ENCODE peak calls at places on chromosomes 2 and 18, in eight cellular contexts. One of them, this sample, is unnamed.

GRCh38 chr2:26455801-26456700 is 21.9 kb downstream of the OTOF start:
- DNase-seq in psoas muscle: no peak
- DNase-seq in BJ: no peak
- DNase-seq in IMR-90: no peak
- DNase-seq in AG10803: no peak
- DNase-seq in fibroblast of the aortic adventitia: no peak
- DNase-seq in body of pancreas: peak; percentile 48
- DNase-seq in osteoblast: no peak
- DNase-seq in this sample: no peak

GRCh38 chr18:57776767-57777166 is 26.3 kb downstream of the ATP8B1 start:
- DNase-seq in psoas muscle: no peak
- DNase-seq in BJ: no peak
- DNase-seq in IMR-90: no peak
- DNase-seq in AG10803: peak; percentile 85
- DNase-seq in fibroblast of the aortic adventitia: peak; percentile 72
- DNase-seq in body of pancreas: no peak
- DNase-seq in osteoblast: no peak
- DNase-seq in this sample: no peak

GRCh38 chr2:33681333-33681732 is 82.2 kb upstream of the FAM98A start:
- DNase-seq in psoas muscle: no peak
- DNase-seq in BJ: no peak
- DNase-seq in IMR-90: peak; percentile 7
- DNase-seq in AG10803: no peak
- DNase-seq in fibroblast of the aortic adventitia: peak; percentile 7
- DNase-seq in body of pancreas: no peak
- DNase-seq in osteoblast: no peak
- DNase-seq in this sample: no peak

GRCh38 chr2:111050701-111051376 is 69.9 kb upstream of the BCL2L11 start:
- DNase-seq in psoas muscle: no peak
- DNase-seq in BJ: no peak
- DNase-seq in IMR-90: no peak
- DNase-seq in AG10803: no peak
- DNase-seq in fibroblast of the aortic adventitia: no peak
- DNase-seq in body of pancreas: no peak
- DNase-seq in osteoblast: peak; percentile 10
- DNase-seq in this sample: no peak

GRCh38 chr2:51053213-51053612 is 21.3 kb upstream of the NRXN1 start:
- DNase-seq in psoas muscle: no peak
- DNase-seq in BJ: no peak
- DNase-seq in IMR-90: no peak
- DNase-seq in AG10803: no peak
- DNase-seq in fibroblast of the aortic adventitia: no peak
- DNase-seq in body of pancreas: no peak
- DNase-seq in osteoblast: no peak
- DNase-seq in this sample: no peak

GRCh38 chr2:220857371-220857770 is 714.7 kb downstream of the EPHA4 start:
- DNase-seq in psoas muscle: no peak
- DNase-seq in BJ: no peak
- DNase-seq in IMR-90: no peak
- DNase-seq in AG10803: no peak
- DNase-seq in fibroblast of the aortic adventitia: no peak
- DNase-seq in body of pancreas: no peak
- DNase-seq in osteoblast: no peak
- DNase-seq in this sample: no peak

GRCh38 chr2:238926761-238927611 is 79.1 kb downstream of the TWIST2 start:
- DNase-seq in psoas muscle: no peak
- DNase-seq in BJ: no peak
- DNase-seq in IMR-90: no peak
- DNase-seq in AG10803: no peak
- DNase-seq in fibroblast of the aortic adventitia: no peak
- DNase-seq in body of pancreas: peak; percentile 7
- DNase-seq in osteoblast: peak; percentile 62
- DNase-seq in this sample: no peak

GRCh38 chr2:75311993-75312392 is 112.7 kb upstream of the TACR1 start:
- DNase-seq in psoas muscle: no peak
- DNase-seq in BJ: no peak
- DNase-seq in IMR-90: no peak
- DNase-seq in AG10803: no peak
- DNase-seq in fibroblast of the aortic adventitia: no peak
- DNase-seq in body of pancreas: no peak
- DNase-seq in osteoblast: no peak
- DNase-seq in this sample: no peak

GRCh38 chr2:240319855-240320560 is 115.5 kb upstream of the GPC1 start:
- DNase-seq in psoas muscle: no peak
- DNase-seq in BJ: peak; percentile 76
- DNase-seq in IMR-90: peak; percentile 97
- DNase-seq in AG10803: peak; percentile 56
- DNase-seq in fibroblast of the aortic adventitia: peak; percentile 65
- DNase-seq in body of pancreas: no peak
- DNase-seq in osteoblast: peak; percentile 98
- DNase-seq in this sample: peak; percentile 89

DNA sequence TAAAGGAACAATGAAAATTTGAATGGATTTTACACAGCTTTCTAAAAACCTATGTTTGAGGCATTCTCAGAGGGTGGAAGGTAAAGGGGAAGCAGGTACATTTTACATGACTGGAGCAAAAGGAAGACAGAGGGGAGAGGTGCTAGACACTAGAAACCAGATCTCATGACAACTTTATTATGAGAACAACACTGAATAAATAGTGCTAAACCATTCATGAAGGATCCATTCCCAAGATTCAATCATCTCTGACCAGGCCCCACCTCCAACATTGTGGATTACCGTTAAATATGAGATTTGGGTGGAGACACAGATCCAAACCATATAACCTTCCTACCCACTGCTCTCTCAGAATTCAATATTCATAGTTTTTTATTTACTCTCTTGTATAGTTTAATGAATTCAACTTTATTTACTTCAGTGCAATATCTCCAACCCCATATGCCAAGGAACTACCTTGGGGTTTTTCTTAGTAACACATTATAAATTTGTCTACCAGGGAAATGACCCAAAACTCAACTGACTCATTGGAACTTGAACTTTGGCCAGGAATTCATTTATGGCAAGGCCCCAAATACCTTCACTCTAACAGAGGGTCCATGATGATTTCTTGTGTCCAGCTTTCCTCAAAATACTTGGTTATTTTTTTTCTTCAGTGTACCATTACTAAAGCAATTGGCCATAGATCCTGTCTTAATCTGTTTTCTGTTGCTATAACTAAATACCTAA is 317.8 kb downstream of the GULP1 start:
- DNase-seq in psoas muscle: no peak
- DNase-seq in BJ: no peak
- DNase-seq in IMR-90: peak; percentile 40
- DNase-seq in AG10803: peak; percentile 40
- DNase-seq in fibroblast of the aortic adventitia: peak; percentile 75
- DNase-seq in body of pancreas: no peak
- DNase-seq in osteoblast: peak; percentile 84
- DNase-seq in this sample: peak; percentile 41
- H3K4me3 ChIP-seq in psoas muscle: no peak overlapping the region
- H3K4me3 ChIP-seq in BJ: no peak overlapping the region
- H3K4me3 ChIP-seq in IMR-90: no peak overlapping the region
- H3K4me3 ChIP-seq in AG10803: no peak overlapping the region
- H3K4me3 ChIP-seq in fibroblast of the aortic adventitia: no peak overlapping the region
- H3K4me3 ChIP-seq in body of pancreas: no peak overlapping the region
- H3K4me3 ChIP-seq in osteoblast: no peak overlapping the region
- H3K4me3 ChIP-seq in this sample: no peak overlapping the region

GRCh38 chr2:237924164-237924534 is 42.7 kb upstream of the UBE2F start:
- DNase-seq in psoas muscle: no peak
- DNase-seq in BJ: no peak
- DNase-seq in IMR-90: no peak
- DNase-seq in AG10803: no peak
- DNase-seq in fibroblast of the aortic adventitia: no peak
- DNase-seq in body of pancreas: no peak
- DNase-seq in osteoblast: no peak
- DNase-seq in this sample: no peak
- H3K4me3 ChIP-seq in psoas muscle: no peak overlapping the region
- H3K4me3 ChIP-seq in BJ: no peak overlapping the region
- H3K4me3 ChIP-seq in IMR-90: no peak overlapping the region
- H3K4me3 ChIP-seq in AG10803: no peak overlapping the region
- H3K4me3 ChIP-seq in fibroblast of the aortic adventitia: no peak overlapping the region
- H3K4me3 ChIP-seq in body of pancreas: no peak overlapping the region
- H3K4me3 ChIP-seq in osteoblast: no peak overlapping the region
- H3K4me3 ChIP-seq in this sample: no peak overlapping the region

GRCh38 chr2:207143474-207144190 is 22.1 kb downstream of the KLF7 start:
- DNase-seq in psoas muscle: peak; percentile 85
- DNase-seq in BJ: no peak
- DNase-seq in IMR-90: no peak
- DNase-seq in AG10803: peak; percentile 91
- DNase-seq in fibroblast of the aortic adventitia: peak; percentile 91
- DNase-seq in body of pancreas: peak; percentile 50
- DNase-seq in osteoblast: peak; percentile 47
- DNase-seq in this sample: no peak

GRCh38 chr2:207143131-207143473 is 22.6 kb downstream of the KLF7 start:
- DNase-seq in psoas muscle: no peak
- DNase-seq in BJ: no peak
- DNase-seq in IMR-90: no peak
- DNase-seq in AG10803: no peak
- DNase-seq in fibroblast of the aortic adventitia: no peak
- DNase-seq in body of pancreas: no peak
- DNase-seq in osteoblast: peak; percentile 14
- DNase-seq in this sample: no peak

GRCh38 chr2:207141381-207141780 is 24.4 kb downstream of the KLF7 start:
- DNase-seq in psoas muscle: no peak
- DNase-seq in BJ: no peak
- DNase-seq in IMR-90: no peak
- DNase-seq in AG10803: peak; percentile 21
- DNase-seq in fibroblast of the aortic adventitia: no peak
- DNase-seq in body of pancreas: no peak
- DNase-seq in osteoblast: no peak
- DNase-seq in this sample: no peak

GRCh38 chr2:207144191-207144795 is 21.5 kb downstream of the KLF7 start:
- DNase-seq in psoas muscle: no peak
- DNase-seq in BJ: no peak
- DNase-seq in IMR-90: no peak
- DNase-seq in AG10803: no peak
- DNase-seq in fibroblast of the aortic adventitia: no peak
- DNase-seq in body of pancreas: no peak
- DNase-seq in osteoblast: no peak
- DNase-seq in this sample: no peak

GRCh38 chr2:207142461-207142860 is 23.3 kb downstream of the KLF7 start:
- DNase-seq in psoas muscle: no peak
- DNase-seq in BJ: no peak
- DNase-seq in IMR-90: no peak
- DNase-seq in AG10803: peak; percentile 30
- DNase-seq in fibroblast of the aortic adventitia: peak; percentile 36
- DNase-seq in body of pancreas: no peak
- DNase-seq in osteoblast: no peak
- DNase-seq in this sample: no peak
- H3K4me3 ChIP-seq in psoas muscle: no peak overlapping the region
- H3K4me3 ChIP-seq in BJ: no peak overlapping the region
- H3K4me3 ChIP-seq in IMR-90: no peak overlapping the region
- H3K4me3 ChIP-seq in AG10803: no peak overlapping the region
- H3K4me3 ChIP-seq in fibroblast of the aortic adventitia: no peak overlapping the region
- H3K4me3 ChIP-seq in body of pancreas: no peak overlapping the region
- H3K4me3 ChIP-seq in osteoblast: no peak overlapping the region
- H3K4me3 ChIP-seq in this sample: no peak overlapping the region

GRCh38 chr2:16664809-16665745 is 557 bp downstream of the CYRIA start:
- DNase-seq in psoas muscle: peak; percentile 78
- DNase-seq in BJ: no peak
- DNase-seq in IMR-90: no peak
- DNase-seq in AG10803: no peak
- DNase-seq in fibroblast of the aortic adventitia: no peak
- DNase-seq in body of pancreas: no peak
- DNase-seq in osteoblast: no peak
- DNase-seq in this sample: no peak
- H3K4me3 ChIP-seq in psoas muscle: peak overlapping the region; percentile 78
- H3K4me3 ChIP-seq in BJ: peak overlapping the region; percentile 29
- H3K4me3 ChIP-seq in IMR-90: peak overlapping the region; percentile 74
- H3K4me3 ChIP-seq in AG10803: peak overlapping the region; percentile 53
- H3K4me3 ChIP-seq in fibroblast of the aortic adventitia: peak overlapping the region; percentile 44
- H3K4me3 ChIP-seq in body of pancreas: peak overlapping the region; percentile 21
- H3K4me3 ChIP-seq in osteoblast: peak overlapping the region; percentile 56
- H3K4me3 ChIP-seq in this sample: peak overlapping the region; percentile 57

This sample was measured in skeletal muscle cell.